ENCODE peak calls at places on chromosomes 7 and 10, in six cellular contexts. One of them, this sample, is unnamed.

GRCh38 chr7:87810726-87811125 is 65.4 kb downstream of the SLC25A40 start:
- DNase-seq in globus pallidus: no peak
- DNase-seq in LoVo: no peak
- DNase-seq in EH: no peak
- DNase-seq in hypothalamus: no peak
- DNase-seq in tibial nerve: no peak
- DNase-seq in this sample: no peak

GRCh38 chr7:47758546-47758945 is 176.6 kb upstream of the TNS3 start:
- DNase-seq in globus pallidus: no peak
- DNase-seq in LoVo: no peak
- DNase-seq in EH: peak; percentile 76
- DNase-seq in hypothalamus: no peak
- DNase-seq in tibial nerve: no peak
- DNase-seq in this sample: no peak

GRCh38 chr7:75842836-75843446 is 29.3 kb upstream of the CCL24 start:
- DNase-seq in globus pallidus: peak; percentile 2
- DNase-seq in LoVo: peak; percentile 23
- DNase-seq in EH: peak; percentile 88
- DNase-seq in hypothalamus: no peak
- DNase-seq in tibial nerve: peak; percentile 30
- DNase-seq in this sample: peak; percentile 49

GRCh38 chr7:36011588-36011965 is 141.5 kb upstream of the EEPD1 start:
- DNase-seq in globus pallidus: no peak
- DNase-seq in LoVo: no peak
- DNase-seq in EH: no peak
- DNase-seq in hypothalamus: no peak
- DNase-seq in tibial nerve: no peak
- DNase-seq in this sample: no peak

GRCh38 chr10:58438340-58438739 is 53.1 kb downstream of the TFAM start:
- DNase-seq in globus pallidus: no peak
- DNase-seq in LoVo: no peak
- DNase-seq in EH: peak; percentile 90
- DNase-seq in hypothalamus: no peak
- DNase-seq in tibial nerve: no peak
- DNase-seq in this sample: no peak

GRCh38 chr10:112990271-112990670 is 40.2 kb downstream of the TCF7L2 start:
- DNase-seq in globus pallidus: no peak
- DNase-seq in LoVo: no peak
- DNase-seq in EH: no peak
- DNase-seq in hypothalamus: no peak
- DNase-seq in tibial nerve: no peak
- DNase-seq in this sample: no peak

GRCh38 chr10:62374862-62375710 is 917 bp downstream of the ZNF365 start:
- DNase-seq in globus pallidus: peak; percentile 68
- DNase-seq in LoVo: peak; percentile 14
- DNase-seq in EH: peak; percentile 33
- DNase-seq in hypothalamus: no peak
- DNase-seq in tibial nerve: no peak
- DNase-seq in this sample: peak; percentile 17

GRCh38 chr7:50295133-50295532 is 9.4 kb upstream of the IKZF1 start:
- DNase-seq in globus pallidus: no peak
- DNase-seq in LoVo: no peak
- DNase-seq in EH: no peak
- DNase-seq in hypothalamus: no peak
- DNase-seq in tibial nerve: no peak
- DNase-seq in this sample: no peak

GRCh38 chr10:49115015-49115795 is at the start of gene VSTM4:
- DNase-seq in globus pallidus: peak; percentile 59
- DNase-seq in LoVo: no peak
- DNase-seq in EH: peak; percentile 63
- DNase-seq in hypothalamus: peak; percentile 22
- DNase-seq in tibial nerve: peak; percentile 23
- DNase-seq in this sample: no peak

This sample was measured in HT-29.